ENCODE peak calls at places on chromosomes 1 and 21, in four cellular contexts. O is T1000, Q is epithelial cell of prostate, X is uterus. T is an unnamed sample.

GRCh38 chr1:2529776-2530500 is at the start of gene HES5:
- DNase-seq in Q (no peak), X (no peak), O (no peak), T (no peak)

GRCh38 chr21:25837545-25838263 is 102.9 kb downstream of the GABPA start:
- DNase-seq in X (no peak), Q (no peak), O (no peak), T (no peak)

GRCh38 chr1:101567582-101568189 is 330.9 kb downstream of the S1PR1 start:
- DNase-seq in Q (no peak), O (no peak), X (no peak), T (no peak)

GRCh38 chr1:107879338-107879737 is 85.6 kb downstream of the VAV3 start:
- DNase-seq in O (no peak), X (no peak), Q (no peak), T (no peak)

GRCh38 chr1:16727190-16728111 is 12.9 kb upstream of the RNU1-4 start:
- DNase-seq in Q (peak; percentile 16), O (no peak), X (peak; percentile 25), T (peak; percentile 18)

GRCh38 chr1:23810818-23811420 is 10.4 kb upstream of the GALE start:
- DNase-seq in Q (no peak), X (no peak), O (no peak), T (no peak)

GRCh38 chr21:43294194-43294902 is 125.5 kb downstream of the CRYAA start:
- DNase-seq in X (no peak), O (no peak), Q (no peak), T (no peak)

GRCh38 chr1:2190491-2190976 is 4.0 kb downstream of the FAAP20 start:
- DNase-seq in Q (no peak), O (no peak), X (no peak), T (no peak)

GRCh38 chr1:94729287-94729686 is 90.9 kb upstream of the SLC44A3 start:
- DNase-seq in X (no peak), O (no peak), Q (no peak), T (no peak)

GRCh38 chr1:14626869-14627607 is 28.6 kb downstream of the KAZN start:
- DNase-seq in X (peak; percentile 32), Q (peak; percentile 10), O (no peak), T (no peak)